ENCODE peak calls at places on chromosome X, in eight cellular contexts. Y is H1, N is right lobe of liver, R is sigmoid colon, F is transverse colon, W is HepG2, I is body of pancreas, A is heart left ventricle. Q is an unnamed sample.

GRCh38 chrX:149962859-149963757 is 24.8 kb upstream of the EOLA2 start:
- DNase-seq in Y (no peak), N (peak; percentile 53), R (no peak), F (peak; percentile 28), W (peak; percentile 23), I (peak; percentile 69), A (peak; percentile 46), Q (no peak)

GRCh38 chrX:17405225-17405969 is 30.4 kb downstream of the NHS start:
- DNase-seq in Y (no peak), N (no peak), R (no peak), F (no peak), W (peak; percentile 1), I (no peak), A (no peak), Q (no peak)

GRCh38 chrX:119667111-119667928 is 25.6 kb downstream of the SEPTIN6 start:
- DNase-seq in Y (no peak), N (no peak), R (no peak), F (no peak), W (no peak), I (no peak), A (peak; percentile 65), Q (no peak)

GRCh38 chrX:16436348-16437188 is 213.4 kb upstream of the S100G start:
- DNase-seq in Y (peak; percentile 73), N (peak; percentile 67), R (peak; percentile 68), F (peak; percentile 79), W (peak; percentile 44), I (peak; percentile 75), A (peak; percentile 59), Q (no peak)

GRCh38 chrX:28880136-28880535 is 292.9 kb downstream of the IL1RAPL1 start:
- DNase-seq in Y (no peak), N (no peak), R (no peak), F (no peak), W (no peak), I (no peak), A (no peak), Q (no peak)

GRCh38 chrX:121562616-121563015 is 515.2 kb downstream of the GLUD2 start:
- DNase-seq in Y (no peak), N (no peak), R (no peak), F (no peak), W (no peak), I (no peak), A (no peak), Q (no peak)

GRCh38 chrX:115409551-115409950 is 120.0 kb downstream of the LUZP4 start:
- DNase-seq in Y (no peak), N (no peak), R (no peak), F (no peak), W (no peak), I (no peak), A (no peak), Q (no peak)

GRCh38 chrX:105331244-105331643 is 110.8 kb upstream of the TEX13A start:
- DNase-seq in Y (no peak), N (no peak), R (no peak), F (no peak), W (no peak), I (no peak), A (no peak), Q (no peak)

GRCh38 chrX:93422693-93423092 is 250.7 kb downstream of the NAP1L3 start:
- DNase-seq in Y (no peak), N (no peak), R (no peak), F (no peak), W (peak; percentile 0), I (peak; percentile 12), A (no peak), Q (no peak)

GRCh38 chrX:30414144-30414543 is 105.0 kb upstream of the NR0B1 start:
- DNase-seq in Y (no peak), N (no peak), R (no peak), F (no peak), W (no peak), I (peak; percentile 8), A (no peak), Q (no peak)

DNA sequence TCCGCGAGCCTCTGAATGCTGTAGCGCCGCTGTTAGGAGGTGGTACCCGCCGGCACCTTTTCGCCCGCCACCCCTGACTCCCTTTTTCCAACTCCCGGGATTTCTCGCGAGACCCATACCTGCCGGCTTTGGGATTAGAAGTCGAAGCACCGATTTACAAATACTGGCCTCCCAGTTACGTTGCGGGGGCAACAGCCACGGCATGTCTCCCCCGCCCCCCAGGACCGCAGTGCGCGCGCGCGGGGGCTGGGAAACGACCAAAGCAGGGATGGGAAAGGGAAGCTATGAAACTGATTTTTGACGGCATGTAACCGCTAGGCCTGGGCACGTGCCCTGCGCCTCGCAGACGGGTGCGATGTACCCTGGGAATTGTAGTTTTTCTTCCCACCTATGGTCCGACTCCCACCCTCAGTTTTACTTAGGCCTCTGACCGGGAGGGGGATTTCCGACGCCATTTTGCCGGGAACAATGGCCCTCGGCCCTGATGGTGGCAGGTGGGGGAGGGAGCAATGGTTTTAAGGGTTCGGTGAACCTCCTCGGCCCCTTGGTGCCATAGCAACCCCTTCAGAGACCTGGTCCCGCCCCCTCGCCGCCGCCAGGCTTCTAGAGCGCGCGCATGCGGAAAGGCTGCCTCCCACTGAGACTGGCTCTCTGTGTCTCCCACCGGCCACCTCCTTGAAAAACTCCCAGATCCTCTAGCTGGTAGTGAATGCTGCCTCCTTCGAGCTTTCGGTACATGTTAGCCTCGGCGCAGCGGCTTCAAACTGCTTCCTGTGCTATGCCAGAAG is 772 bp upstream of the WNK3 start:
- DNase-seq in Y (peak; percentile 81), N (peak; percentile 57), R (peak; percentile 69), F (peak; percentile 20), W (no peak), I (peak; percentile 28), A (peak; percentile 41), Q (no peak)
- TF ChIP-seq POLR2A in Y (no peak), N (no peak), R (no peak), F (no peak), W (no peak), I (no peak), A (no peak), Q (no peak)

DNA sequence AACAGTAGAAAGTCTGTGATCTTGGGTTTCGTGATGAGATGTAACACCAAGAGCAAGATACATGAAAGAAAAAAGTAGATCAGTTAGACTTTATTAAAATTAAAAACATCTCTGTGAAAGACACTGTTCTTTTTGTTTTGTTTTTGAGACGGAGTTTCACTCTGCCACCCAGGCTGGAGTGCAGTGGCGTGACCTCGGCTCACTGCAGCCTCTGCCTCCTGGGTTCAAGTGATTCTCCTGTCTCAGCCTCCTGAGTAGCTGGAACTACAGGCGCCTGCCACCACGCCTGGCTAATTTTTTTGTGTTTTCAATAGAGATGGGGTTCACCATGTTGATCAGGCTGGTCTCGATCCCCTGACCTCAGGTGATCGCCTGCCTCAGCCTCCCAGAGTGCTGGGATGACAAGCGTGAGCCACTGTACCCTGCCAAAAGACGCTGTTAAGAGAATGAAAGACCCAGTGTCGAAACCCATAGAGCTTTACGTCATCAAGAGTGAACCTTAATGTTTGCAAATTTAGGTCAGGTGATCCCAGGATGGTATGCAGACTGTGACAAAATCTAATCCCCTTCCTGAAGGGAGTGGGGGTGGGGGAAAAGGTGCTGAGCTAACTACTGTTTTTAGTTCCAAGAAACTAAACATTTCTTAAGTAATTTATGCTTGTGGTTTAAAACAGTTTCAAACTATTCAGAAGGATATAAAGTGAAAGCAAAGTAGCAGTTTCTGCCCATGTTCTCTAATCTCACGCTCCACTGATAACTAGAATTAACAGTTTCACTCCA is 8.0 kb downstream of the OFD1 start:
- DNase-seq in Y (no peak), N (no peak), R (no peak), F (peak; percentile 15), W (peak; percentile 21), I (peak; percentile 20), A (no peak), Q (no peak)
- H3K36me3 ChIP-seq in Y (peaks cover 4% of the 10 kb centered on the region), N (no peaks in the 10 kb centered on the region), R (no peaks in the 10 kb centered on the region), F (no peaks in the 10 kb centered on the region), W (peaks cover 7% of the 10 kb centered on the region), I (no peaks in the 10 kb centered on the region), A (peaks cover 53% of the 10 kb centered on the region), Q (no peaks in the 10 kb centered on the region)

GRCh38 chrX:133542476-133542875 is 127.2 kb upstream of the GPC4 start:
- DNase-seq in Y (no peak), N (no peak), R (no peak), F (no peak), W (no peak), I (no peak), A (no peak), Q (no peak)
- H3K27ac ChIP-seq in Y (no peak overlapping the region), N (no peak overlapping the region), R (no peak overlapping the region), F (no peak overlapping the region), W (no peak overlapping the region), I (no peak overlapping the region), A (no peak overlapping the region), Q (no peak overlapping the region)

GRCh38 chrX:46710927-46711623 is 47.8 kb downstream of the SLC9A7 start:
- DNase-seq in Y (no peak), N (no peak), R (no peak), F (no peak), W (no peak), I (no peak), A (no peak), Q (no peak)
- TF ChIP-seq POLR2A in Y (no peak), N (no peak), R (no peak), F (no peak), W (no peak), I (no peak), A (no peak), Q (no peak)

GRCh38 chrX:24189490-24189889 is 40.0 kb downstream of the ZFX start:
- DNase-seq in Y (no peak), N (no peak), R (no peak), F (no peak), W (peak; percentile 87), I (no peak), A (no peak), Q (no peak)

GRCh38 chrX:24184018-24184417 is 34.5 kb downstream of the ZFX start:
- DNase-seq in Y (no peak), N (no peak), R (no peak), F (no peak), W (no peak), I (no peak), A (no peak), Q (no peak)

GRCh38 chrX:24186986-24187385 is 37.5 kb downstream of the ZFX start:
- DNase-seq in Y (no peak), N (no peak), R (no peak), F (no peak), W (peak; percentile 9), I (no peak), A (no peak), Q (no peak)

GRCh38 chrX:24190500-24191156 is 41.1 kb downstream of the ZFX start:
- DNase-seq in Y (no peak), N (no peak), R (no peak), F (no peak), W (peak; percentile 87), I (peak; percentile 46), A (no peak), Q (no peak)

GRCh38 chrX:24186483-24186882 is 37.0 kb downstream of the ZFX start:
- DNase-seq in Y (no peak), N (no peak), R (no peak), F (no peak), W (no peak), I (no peak), A (no peak), Q (no peak)
- H3K36me3 ChIP-seq in Y (no peaks in the 10 kb centered on the region), N (no peaks in the 10 kb centered on the region), R (no peaks in the 10 kb centered on the region), F (no peaks in the 10 kb centered on the region), W (no peaks in the 10 kb centered on the region), I (no peaks in the 10 kb centered on the region), A (peaks cover 5% of the 10 kb centered on the region), Q (no peaks in the 10 kb centered on the region)

GRCh38 chrX:140524556-140524955 is 19.7 kb upstream of the SOX3 start:
- DNase-seq in Y (no peak), N (no peak), R (no peak), F (no peak), W (no peak), I (no peak), A (no peak), Q (no peak)
- H3K27ac ChIP-seq in Y (peak overlapping the region; percentile 25), N (no peak overlapping the region), R (no peak overlapping the region), F (no peak overlapping the region), W (no peak overlapping the region), I (no peak overlapping the region), A (no peak overlapping the region), Q (no peak overlapping the region)